ENCODE peak calls at places on chromosomes 6 and 20, in four cellular contexts. F is progenitor cell of endocrine pancreas, A is lung, I is mammary epithelial cell. K is an unnamed sample.

GRCh38 chr6:6556162-6556737 is 32.3 kb upstream of the LY86 start:
- DNase-seq in F (no peak), A (no peak), I (peak), K (no peak)

GRCh38 chr20:23151008-23151703 is 65.0 kb upstream of the CD93 start:
- DNase-seq in F (no peak), A (no peak), I (no peak), K (no peak)

GRCh38 chr6:99605911-99606669 is 543 bp upstream of the PRDM13 start:
- DNase-seq in F (no peak), A (no peak), I (no peak), K (no peak)

GRCh38 chr6:23244300-23244699 is 674.9 kb downstream of the HDGFL1 start:
- DNase-seq in F (no peak), A (no peak), I (peak), K (no peak)

GRCh38 chr6:137870744-137871247 is 3.7 kb downstream of the TNFAIP3 start:
- DNase-seq in F (no peak), A (no peak), I (peak), K (no peak)

GRCh38 chr6:99613398-99613704 is 6.7 kb downstream of the PRDM13 start:
- DNase-seq in F (no peak), A (no peak), I (no peak), K (peak)

GRCh38 chr20:45508068-45508886 is 7.1 kb downstream of the SPINT3 start:
- DNase-seq in F (no peak), A (no peak), I (peak), K (no peak)

GRCh38 chr20:910840-911770 is 5.0 kb downstream of the ANGPT4 start:
- DNase-seq in F (no peak), A (no peak), I (peak), K (no peak)

GRCh38 chr20:36399147-36399968 is 93.2 kb downstream of the DLGAP4 start:
- DNase-seq in F (peak), A (no peak), I (peak), K (peak)

GRCh38 chr6:3380344-3381232 is 76.3 kb downstream of the SLC22A23 start:
- DNase-seq in F (no peak), A (peak), I (no peak), K (no peak)

GRCh38 chr6:149242883-149243282 is 74.6 kb upstream of the TAB2 start:
- DNase-seq in F (no peak), A (no peak), I (no peak), K (no peak)

GRCh38 chr20:42083280-42083679 is 465.1 kb upstream of the CHD6 start:
- DNase-seq in F (no peak), A (no peak), I (no peak), K (no peak)

GRCh38 chr6:81683928-81684327 is 68.6 kb downstream of the TENT5A start:
- DNase-seq in F (no peak), A (no peak), I (no peak), K (no peak)

GRCh38 chr6:108800510-108800909 is 47.7 kb upstream of the ARMC2 start:
- DNase-seq in F (no peak), A (no peak), I (no peak), K (no peak)

GRCh38 chr20:63457737-63458136 is 14.7 kb downstream of the KCNQ2 start:
- DNase-seq in F (no peak), A (no peak), I (peak), K (no peak)

GRCh38 chr6:169188051-169188863 is 65.4 kb downstream of the THBS2 start:
- DNase-seq in F (no peak), A (no peak), I (peak), K (no peak)

GRCh38 chr6:119215885-119216590 is 133.5 kb downstream of the MAN1A1 start:
- DNase-seq in F (no peak), A (no peak), I (no peak), K (no peak)

GRCh38 chr20:24378651-24379050 is 90.8 kb upstream of the SYNDIG1 start:
- DNase-seq in F (no peak), A (no peak), I (no peak), K (no peak)

GRCh38 chr6:139184050-139184826 is 49.4 kb downstream of the HECA start:
- DNase-seq in F (no peak), A (no peak), I (no peak), K (no peak)

GRCh38 chr6:16450285-16450684 is 211.9 kb downstream of the GMPR start:
- DNase-seq in F (no peak), A (no peak), I (no peak), K (no peak)

GRCh38 chr6:143200035-143200770 is 139.5 kb downstream of the AIG1 start:
- DNase-seq in F (no peak), A (no peak), I (no peak), K (no peak)

GRCh38 chr20:1900321-1900791 is 5.1 kb downstream of the SIRPA start:
- DNase-seq in F (peak), A (no peak), I (peak), K (peak)

GRCh38 chr20:18639501-18639979 is 51.7 kb downstream of the DTD1 start:
- DNase-seq in F (no peak), A (no peak), I (no peak), K (no peak)

GRCh38 chr6:3943373-3943772 is 94.2 kb downstream of the FAM50B start:
- DNase-seq in F (no peak), A (no peak), I (no peak), K (no peak)

GRCh38 chr6:125765944-125766343 is 16.5 kb downstream of the HEY2 start:
- DNase-seq in F (no peak), A (no peak), I (no peak), K (no peak)
- TF ChIP-seq CTCF in F (no peak), A (no peak), I (no peak), K (no peak)

DNA sequence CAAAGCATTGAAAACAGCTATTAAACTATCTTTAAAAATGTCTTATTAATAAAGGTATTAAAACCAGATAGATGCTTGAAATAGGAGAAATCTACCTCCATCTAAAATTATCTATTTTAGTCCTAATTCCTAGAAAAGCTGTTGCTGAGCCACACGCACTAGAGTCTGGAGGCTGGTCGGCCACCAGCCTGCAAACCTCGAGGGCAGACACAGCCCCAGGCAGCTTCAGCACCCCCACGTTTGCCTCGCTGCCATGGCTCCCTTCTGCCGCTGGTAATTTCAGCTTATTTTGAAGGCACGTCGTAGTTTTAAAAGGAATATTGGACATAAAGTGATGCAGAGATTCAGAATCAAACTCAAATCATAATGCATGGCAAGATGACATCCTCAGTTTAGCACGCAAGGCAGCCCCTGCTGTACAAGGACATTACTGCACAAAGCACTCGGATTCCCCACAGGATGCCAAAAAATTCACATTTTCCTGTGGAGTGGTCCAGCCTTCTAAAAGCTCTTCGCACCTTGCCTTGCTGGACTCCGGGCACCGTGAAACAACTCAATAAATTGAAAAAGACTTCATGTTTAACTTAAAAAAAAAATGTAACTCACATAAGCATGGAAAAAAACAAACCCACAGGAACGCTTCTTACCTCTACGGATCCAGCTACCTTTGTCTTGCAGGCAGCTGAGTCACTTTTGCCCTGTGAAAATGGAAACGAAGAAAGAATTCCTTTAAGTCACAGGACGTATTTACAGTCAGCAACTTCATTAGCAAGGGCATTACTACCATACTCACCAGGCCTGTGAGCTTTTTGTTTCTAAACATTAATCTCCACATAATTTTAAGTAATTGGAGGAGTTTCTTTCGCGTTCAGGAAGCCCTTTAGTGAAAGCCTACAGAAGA is 143.4 kb upstream of the RPS6KA2 start:
- DNase-seq in F (no peak), A (peak), I (no peak), K (no peak)
- TF ChIP-seq CTCF in F (peak), A (no peak), I (peak), K (peak)

GRCh38 chr6:105250523-105250922 is 70.7 kb upstream of the POPDC3 start:
- DNase-seq in F (no peak), A (no peak), I (peak), K (no peak)
- TF ChIP-seq CTCF in F (no peak), A (no peak), I (no peak), K (no peak)

DNA sequence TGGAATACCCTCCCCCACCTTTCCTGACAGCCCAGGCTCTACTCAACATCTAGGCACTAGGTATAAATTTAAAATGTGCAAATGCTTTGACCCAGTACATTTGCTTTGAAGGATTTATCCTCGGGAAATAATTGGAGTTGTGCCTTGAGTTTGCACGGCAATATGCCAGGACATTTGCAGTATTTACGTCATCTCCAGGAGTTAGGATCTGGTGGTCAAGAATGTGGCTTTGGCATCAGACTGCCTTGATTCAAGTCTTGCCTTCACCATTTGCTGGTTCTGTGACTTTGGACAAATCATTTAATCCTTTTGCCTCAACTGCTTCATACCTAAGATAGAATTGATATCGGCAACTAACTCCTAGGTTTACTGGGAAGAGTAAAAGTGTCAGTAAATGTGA is 169.6 kb downstream of the PLCB1 start:
- DNase-seq in F (no peak), A (no peak), I (no peak), K (no peak)
- TF ChIP-seq CTCF in F (no peak), A (no peak), I (no peak), K (no peak)

GRCh38 chr20:61861054-61861841 is 204.4 kb downstream of the TAF4 start:
- DNase-seq in F (no peak), A (no peak), I (no peak), K (no peak)
- TF ChIP-seq CTCF in F (no peak), A (no peak), I (no peak), K (no peak)

GRCh38 chr20:53580376-53581111 is 13.1 kb downstream of the ZNF217 start:
- DNase-seq in F (no peak), A (peak), I (no peak), K (no peak)
- TF ChIP-seq CTCF in F (peak), A (no peak), I (no peak), K (no peak)

K was measured in nephron progenitor cell.